ENCODE peak calls at places on chromosomes 16 and 17, in ten cellular contexts. V is AG04450, B is esophagus squamous epithelium, J is astrocyte of the spinal cord, S is MM.1S, F is endothelial cell, X is cardiac fibroblast, U is prostate gland, E is progenitor cell of endocrine pancreas, N is B cell. G is an unnamed sample.

GRCh38 chr17:48052956-48053757 is 5.0 kb downstream of the NFE2L1 start:
- DNase-seq in V (no peak), B (no peak), J (peak), S (no peak), F (no peak), X (peak), U (peak), E (no peak), N (no peak), G (peak)

GRCh38 chr17:29214215-29215146 is 32.2 kb upstream of the CRYBA1 start:
- DNase-seq in V (no peak), B (no peak), J (no peak), S (no peak), F (no peak), X (no peak), U (no peak), E (no peak), N (no peak), G (no peak)

GRCh38 chr17:65586899-65587298 is 25.5 kb upstream of the AXIN2 start:
- DNase-seq in V (no peak), B (no peak), J (no peak), S (no peak), F (no peak), X (no peak), U (no peak), E (no peak), N (no peak), G (no peak)

GRCh38 chr16:10918294-10919002 is 23.8 kb downstream of the DEXI start:
- DNase-seq in V (peak), B (peak), J (peak), S (peak), F (peak), X (peak), U (peak), E (peak), N (peak), G (peak)

GRCh38 chr17:29215717-29216116 is 30.9 kb upstream of the CRYBA1 start:
- DNase-seq in V (no peak), B (no peak), J (peak), S (no peak), F (no peak), X (peak), U (no peak), E (no peak), N (no peak), G (peak)

GRCh38 chr17:3012926-3013581 is 50.4 kb downstream of the OR1D5 start:
- DNase-seq in V (no peak), B (no peak), J (peak), S (peak), F (peak), X (peak), U (peak), E (peak), N (peak), G (peak)

GRCh38 chr16:84795338-84796053 is 24.3 kb upstream of the CRISPLD2 start:
- DNase-seq in V (peak), B (no peak), J (peak), S (no peak), F (no peak), X (peak), U (no peak), E (no peak), N (no peak), G (peak)

GRCh38 chr17:66508896-66509843 is 206.8 kb downstream of the PRKCA start:
- DNase-seq in V (peak), B (no peak), J (peak), S (no peak), F (no peak), X (peak), U (peak), E (no peak), N (no peak), G (peak)

GRCh38 chr16:5852151-5852550 is 754.6 kb upstream of the EEF2KMT start:
- DNase-seq in V (no peak), B (no peak), J (no peak), S (peak), F (no peak), X (no peak), U (no peak), E (no peak), N (no peak), G (no peak)

GRCh38 chr16:14566599-14566998 is 63.5 kb downstream of the PARN start:
- DNase-seq in V (no peak), B (no peak), J (no peak), S (no peak), F (no peak), X (no peak), U (no peak), E (no peak), N (no peak), G (no peak)

GRCh38 chr17:58487589-58488427 is at the start of gene HSF5:
- DNase-seq in V (no peak), B (no peak), J (peak), S (no peak), F (peak), X (no peak), U (no peak), E (no peak), N (peak), G (no peak)

GRCh38 chr17:46270032-46270431 is 24.9 kb upstream of the LRRC37A start:
- DNase-seq in V (no peak), B (no peak), J (no peak), S (no peak), F (no peak), X (no peak), U (no peak), E (no peak), N (no peak), G (no peak)

GRCh38 chr17:17205368-17206148 is 575 bp downstream of the PLD6 start:
- DNase-seq in V (no peak), B (no peak), J (peak), S (peak), F (no peak), X (peak), U (peak), E (no peak), N (peak), G (peak)

GRCh38 chr17:50806141-50806643 is 29.2 kb upstream of the WFIKKN2 start:
- DNase-seq in V (no peak), B (no peak), J (peak), S (no peak), F (no peak), X (peak), U (no peak), E (no peak), N (no peak), G (no peak)

GRCh38 chr16:62665269-62665668 is 629.0 kb upstream of the CDH8 start:
- DNase-seq in V (no peak), B (no peak), J (no peak), S (no peak), F (no peak), X (no peak), U (no peak), E (no peak), N (no peak), G (no peak)

GRCh38 chr17:7884581-7885356 is 3.8 kb upstream of the CHD3 start:
- DNase-seq in V (no peak), B (no peak), J (no peak), S (no peak), F (peak), X (no peak), U (no peak), E (no peak), N (peak), G (no peak)

GRCh38 chr16:65062736-65063583 is 58.9 kb downstream of the CDH11 start:
- DNase-seq in V (no peak), B (no peak), J (no peak), S (no peak), F (no peak), X (no peak), U (no peak), E (no peak), N (no peak), G (no peak)

GRCh38 chr16:23607740-23608139 is 11.6 kb upstream of the NDUFAB1 start:
- DNase-seq in V (no peak), B (no peak), J (no peak), S (no peak), F (no peak), X (peak), U (no peak), E (no peak), N (no peak), G (peak)

GRCh38 chr17:78325076-78325712 is 34.7 kb downstream of the SOCS3 start:
- DNase-seq in V (no peak), B (no peak), J (peak), S (no peak), F (no peak), X (peak), U (no peak), E (no peak), N (no peak), G (peak)

GRCh38 chr17:40534431-40535189 is 30.7 kb downstream of the CCR7 start:
- DNase-seq in V (no peak), B (no peak), J (no peak), S (no peak), F (no peak), X (no peak), U (no peak), E (no peak), N (no peak), G (peak)

GRCh38 chr17:29283496-29283895 is 10.5 kb downstream of the NUFIP2 start:
- DNase-seq in V (no peak), B (no peak), J (no peak), S (no peak), F (no peak), X (peak), U (no peak), E (no peak), N (no peak), G (no peak)

GRCh38 chr16:15973460-15973859 is 24.0 kb downstream of the ABCC1 start:
- DNase-seq in V (no peak), B (no peak), J (no peak), S (no peak), F (no peak), X (no peak), U (no peak), E (no peak), N (no peak), G (no peak)

GRCh38 chr17:79800325-79801155 is 3.7 kb upstream of the CBX8 start:
- DNase-seq in V (no peak), B (no peak), J (peak), S (no peak), F (no peak), X (peak), U (no peak), E (no peak), N (no peak), G (peak)

GRCh38 chr16:86708431-86708830 is 130.1 kb downstream of the FOXL1 start:
- DNase-seq in V (no peak), B (no peak), J (no peak), S (no peak), F (no peak), X (no peak), U (no peak), E (no peak), N (no peak), G (no peak)

GRCh38 chr16:11407047-11407982 is 62.1 kb downstream of the RMI2 start:
- DNase-seq in V (peak), B (no peak), J (peak), S (peak), F (peak), X (peak), U (peak), E (peak), N (peak), G (peak)

GRCh38 chr16:56424791-56425438 is 430 bp downstream of the AMFR start:
- DNase-seq in V (no peak), B (no peak), J (peak), S (peak), F (no peak), X (no peak), U (peak), E (peak), N (peak), G (no peak)

GRCh38 chr16:86299882-86300490 is 210.3 kb upstream of the FOXF1 start:
- DNase-seq in V (no peak), B (no peak), J (no peak), S (no peak), F (no peak), X (no peak), U (no peak), E (no peak), N (no peak), G (no peak)

GRCh38 chr17:56297142-56297541 is 143.9 kb downstream of the ANKFN1 start:
- DNase-seq in V (peak), B (no peak), J (peak), S (no peak), F (no peak), X (no peak), U (no peak), E (no peak), N (no peak), G (peak)

GRCh38 chr17:33292184-33292980 is 713 bp downstream of the ASIC2 start:
- DNase-seq in V (no peak), B (no peak), J (peak), S (no peak), F (peak), X (peak), U (no peak), E (peak), N (peak), G (peak)

GRCh38 chr17:62592305-62593099 is 35.0 kb upstream of the MRC2 start:
- DNase-seq in V (no peak), B (no peak), J (peak), S (no peak), F (no peak), X (peak), U (no peak), E (no peak), N (no peak), G (peak)

GRCh38 chr17:3043737-3044365 is 19.6 kb downstream of the OR1D5 start:
- DNase-seq in V (no peak), B (no peak), J (no peak), S (peak), F (peak), X (peak), U (no peak), E (no peak), N (no peak), G (no peak)

GRCh38 chr16:52705192-52705591 is 158.2 kb upstream of the TOX3 start:
- DNase-seq in V (no peak), B (no peak), J (no peak), S (no peak), F (no peak), X (no peak), U (no peak), E (no peak), N (no peak), G (no peak)

GRCh38 chr17:1562178-1562643 is 381 bp downstream of the PITPNA start:
- DNase-seq in V (no peak), B (no peak), J (peak), S (no peak), F (no peak), X (peak), U (no peak), E (peak), N (peak), G (no peak)

GRCh38 chr16:67672306-67672705 is 5.7 kb downstream of the C16orf86 start:
- DNase-seq in V (no peak), B (no peak), J (no peak), S (no peak), F (no peak), X (no peak), U (no peak), E (no peak), N (no peak), G (no peak)

GRCh38 chr17:9790889-9791876 is at the start of gene DHRS7C:
- DNase-seq in V (no peak), B (no peak), J (no peak), S (no peak), F (no peak), X (no peak), U (no peak), E (no peak), N (no peak), G (no peak)

GRCh38 chr16:29900888-29901606 is 759 bp downstream of the ASPHD1 start:
- DNase-seq in V (no peak), B (no peak), J (no peak), S (no peak), F (no peak), X (no peak), U (no peak), E (no peak), N (no peak), G (peak)

GRCh38 chr17:34613064-34614019 is 34.0 kb downstream of the TMEM132E start:
- DNase-seq in V (no peak), B (no peak), J (no peak), S (no peak), F (no peak), X (no peak), U (peak), E (no peak), N (no peak), G (no peak)

GRCh38 chr17:5500247-5500803 is 14.0 kb downstream of the MIS12 start:
- DNase-seq in V (no peak), B (no peak), J (peak), S (no peak), F (peak), X (peak), U (no peak), E (no peak), N (peak), G (peak)

GRCh38 chr17:17994271-17994670 is 21.6 kb downstream of the DRC3 start:
- DNase-seq in V (no peak), B (no peak), J (peak), S (no peak), F (peak), X (no peak), U (no peak), E (no peak), N (no peak), G (peak)

DNA sequence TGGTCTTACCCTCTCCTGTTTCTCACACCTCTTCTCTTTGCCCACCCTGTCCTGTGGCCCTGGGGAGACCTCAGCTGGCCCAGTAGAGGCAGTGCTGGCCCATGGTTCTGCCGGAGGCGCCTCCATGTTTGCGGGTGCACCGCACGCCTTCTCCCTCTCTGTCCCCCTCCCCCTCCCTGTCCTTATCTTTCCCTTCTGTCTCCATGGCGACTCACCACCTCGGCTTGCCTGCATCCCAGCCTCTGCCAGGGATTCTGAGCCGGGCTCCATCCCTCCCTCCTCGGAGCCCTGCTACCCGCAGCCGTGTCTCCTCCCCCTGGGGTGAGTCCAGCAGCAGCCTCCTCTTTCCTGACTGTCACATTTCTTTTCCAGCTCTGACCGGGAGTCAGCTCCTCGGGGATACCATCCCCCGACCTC is at the start of gene RNF112:
- DNase-seq in V (no peak), B (no peak), J (peak), S (no peak), F (no peak), X (peak), U (no peak), E (no peak), N (no peak), G (peak)
- TF ChIP-seq CTCF in V (no peak), B (no peak), J (peak), S (no peak), F (no peak), X (no peak), U (no peak), E (no peak), N (no peak), G (no peak)

DNA sequence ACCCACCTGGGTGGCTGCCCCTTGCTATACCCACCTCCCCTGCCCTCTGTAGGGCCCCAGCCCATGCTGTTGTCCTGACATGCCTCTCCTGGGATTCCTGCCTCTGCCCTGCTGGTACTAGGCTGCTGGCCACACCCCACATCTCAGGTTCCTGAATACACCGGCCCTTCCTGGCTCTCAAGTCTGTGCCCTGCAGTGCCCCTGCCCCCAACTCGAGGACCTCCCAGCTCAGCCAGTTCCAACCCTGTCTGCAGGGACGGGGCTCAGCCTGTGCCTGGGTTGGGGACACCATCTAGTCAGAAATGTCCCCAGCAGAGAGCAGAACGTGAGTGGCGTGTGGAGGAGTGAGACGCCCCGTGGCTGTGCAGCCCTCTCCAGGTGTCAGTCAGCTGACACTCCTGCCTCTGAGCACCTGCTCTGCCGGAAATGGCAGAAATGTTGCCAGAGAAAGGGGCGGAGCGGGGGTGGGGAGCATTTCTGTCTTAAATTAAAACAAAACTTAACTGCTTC is 28.7 kb downstream of the ACSF3 start:
- DNase-seq in V (no peak), B (no peak), J (no peak), S (peak), F (no peak), X (no peak), U (peak), E (no peak), N (peak), G (no peak)
- TF ChIP-seq CTCF in V (no peak), B (no peak), J (no peak), S (no peak), F (no peak), X (no peak), U (no peak), E (no peak), N (no peak), G (no peak)

GRCh38 chr17:59688008-59688407 is 19.2 kb downstream of the PTRH2 start:
- DNase-seq in V (no peak), B (no peak), J (no peak), S (no peak), F (no peak), X (no peak), U (no peak), E (no peak), N (no peak), G (no peak)
- TF ChIP-seq CTCF in V (no peak), B (no peak), J (no peak), S (no peak), F (no peak), X (no peak), U (no peak), E (no peak), N (no peak), G (no peak)

DNA sequence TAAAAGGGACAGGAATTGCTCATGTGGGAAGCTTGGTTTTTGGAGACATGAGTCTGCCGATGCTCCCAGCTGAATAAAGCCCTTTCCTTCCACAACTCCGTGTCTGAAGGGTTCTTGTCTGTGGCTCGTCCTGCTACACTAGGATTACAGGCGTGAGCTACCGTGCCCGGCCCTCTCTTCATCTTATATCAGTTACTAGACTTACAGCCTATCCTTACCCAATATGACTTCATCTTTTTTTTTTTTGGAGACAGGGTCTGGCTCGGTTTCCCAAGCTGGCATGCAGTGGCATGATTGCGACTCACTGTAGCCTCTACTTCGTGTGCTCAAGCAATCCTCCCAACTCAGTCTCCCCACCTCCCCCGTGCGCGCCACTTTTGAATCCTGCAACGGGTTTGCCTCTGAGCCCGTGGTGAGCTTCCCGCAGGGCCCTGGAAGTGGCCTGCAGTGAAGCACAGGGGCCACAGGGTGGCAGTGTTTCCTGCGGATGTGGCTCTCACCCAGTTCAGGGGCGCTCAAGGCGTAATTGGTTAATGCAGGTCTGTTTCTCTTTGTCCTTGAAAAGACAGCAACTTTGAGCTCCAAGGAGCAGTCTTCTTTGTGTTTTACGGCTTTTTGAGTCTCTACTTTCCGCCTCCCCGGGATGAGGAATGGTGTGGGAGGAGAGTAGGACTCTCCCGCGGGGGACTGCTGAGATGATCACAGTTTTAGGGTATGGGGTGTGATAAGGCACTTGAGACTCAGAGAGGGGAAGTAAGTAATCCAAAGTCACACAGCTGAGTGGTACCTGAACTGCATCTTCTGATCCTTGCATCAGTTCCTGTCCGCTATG is 22.7 kb upstream of the GPRC5B start:
- DNase-seq in V (peak), B (no peak), J (peak), S (peak), F (peak), X (peak), U (peak), E (peak), N (peak), G (peak)
- TF ChIP-seq CTCF in V (peak), B (peak), J (peak), S (peak), F (peak), X (peak), U (peak), E (peak), N (peak), G (peak)

G was measured in foreskin fibroblast.